ENCODE peak calls at places on chromosomes 6 and 20, in ten cellular contexts. One of them, this sample, is unnamed.

GRCh38 chr20:54415967-54416366 is 59.4 kb upstream of the DOK5 start:
- DNase-seq in PC-3: no peak
- DNase-seq in IMR-90: no peak
- DNase-seq in hepatocyte: no peak
- DNase-seq in H9: no peak
- DNase-seq in PC-9: no peak
- DNase-seq in mammary epithelial cell: no peak
- DNase-seq in neural progenitor cell: no peak
- DNase-seq in GM12878: no peak
- DNase-seq in fibroblast of lung: no peak
- DNase-seq in this sample: no peak

GRCh38 chr6:145490068-145490467 is 245.3 kb downstream of the EPM2A start:
- DNase-seq in PC-3: no peak
- DNase-seq in IMR-90: no peak
- DNase-seq in hepatocyte: no peak
- DNase-seq in H9: no peak
- DNase-seq in PC-9: no peak
- DNase-seq in mammary epithelial cell: no peak
- DNase-seq in neural progenitor cell: no peak
- DNase-seq in GM12878: no peak
- DNase-seq in fibroblast of lung: no peak
- DNase-seq in this sample: no peak

GRCh38 chr20:37376791-37377190 is 30.9 kb downstream of the SRC start:
- DNase-seq in PC-3: no peak
- DNase-seq in IMR-90: no peak
- DNase-seq in hepatocyte: no peak
- DNase-seq in H9: no peak
- DNase-seq in PC-9: no peak
- DNase-seq in mammary epithelial cell: no peak
- DNase-seq in neural progenitor cell: no peak
- DNase-seq in GM12878: no peak
- DNase-seq in fibroblast of lung: no peak
- DNase-seq in this sample: no peak

GRCh38 chr6:109896333-109896732 is 81.8 kb upstream of the GPR6 start:
- DNase-seq in PC-3: no peak
- DNase-seq in IMR-90: peak; percentile 5
- DNase-seq in hepatocyte: no peak
- DNase-seq in H9: no peak
- DNase-seq in PC-9: no peak
- DNase-seq in mammary epithelial cell: no peak
- DNase-seq in neural progenitor cell: no peak
- DNase-seq in GM12878: no peak
- DNase-seq in fibroblast of lung: peak; percentile 7
- DNase-seq in this sample: peak; percentile 12

GRCh38 chr6:15205321-15205720 is 40.5 kb upstream of the JARID2 start:
- DNase-seq in PC-3: no peak
- DNase-seq in IMR-90: no peak
- DNase-seq in hepatocyte: no peak
- DNase-seq in H9: no peak
- DNase-seq in PC-9: no peak
- DNase-seq in mammary epithelial cell: no peak
- DNase-seq in neural progenitor cell: no peak
- DNase-seq in GM12878: no peak
- DNase-seq in fibroblast of lung: no peak
- DNase-seq in this sample: no peak

GRCh38 chr6:50868466-50868865 is 49.8 kb downstream of the TFAP2B start:
- DNase-seq in PC-3: no peak
- DNase-seq in IMR-90: no peak
- DNase-seq in hepatocyte: no peak
- DNase-seq in H9: no peak
- DNase-seq in PC-9: no peak
- DNase-seq in mammary epithelial cell: no peak
- DNase-seq in neural progenitor cell: no peak
- DNase-seq in GM12878: no peak
- DNase-seq in fibroblast of lung: no peak
- DNase-seq in this sample: no peak

GRCh38 chr6:72418495-72418894 is 203.4 kb upstream of the KCNQ5 start:
- DNase-seq in PC-3: no peak
- DNase-seq in IMR-90: peak; percentile 89
- DNase-seq in hepatocyte: peak; percentile 42
- DNase-seq in H9: no peak
- DNase-seq in PC-9: no peak
- DNase-seq in mammary epithelial cell: no peak
- DNase-seq in neural progenitor cell: peak; percentile 32
- DNase-seq in GM12878: no peak
- DNase-seq in fibroblast of lung: peak; percentile 21
- DNase-seq in this sample: peak; percentile 86

GRCh38 chr20:7665311-7665863 is 274.9 kb downstream of the HAO1 start:
- DNase-seq in PC-3: no peak
- DNase-seq in IMR-90: no peak
- DNase-seq in hepatocyte: no peak
- DNase-seq in H9: no peak
- DNase-seq in PC-9: no peak
- DNase-seq in mammary epithelial cell: no peak
- DNase-seq in neural progenitor cell: no peak
- DNase-seq in GM12878: no peak
- DNase-seq in fibroblast of lung: no peak
- DNase-seq in this sample: peak; percentile 6

DNA sequence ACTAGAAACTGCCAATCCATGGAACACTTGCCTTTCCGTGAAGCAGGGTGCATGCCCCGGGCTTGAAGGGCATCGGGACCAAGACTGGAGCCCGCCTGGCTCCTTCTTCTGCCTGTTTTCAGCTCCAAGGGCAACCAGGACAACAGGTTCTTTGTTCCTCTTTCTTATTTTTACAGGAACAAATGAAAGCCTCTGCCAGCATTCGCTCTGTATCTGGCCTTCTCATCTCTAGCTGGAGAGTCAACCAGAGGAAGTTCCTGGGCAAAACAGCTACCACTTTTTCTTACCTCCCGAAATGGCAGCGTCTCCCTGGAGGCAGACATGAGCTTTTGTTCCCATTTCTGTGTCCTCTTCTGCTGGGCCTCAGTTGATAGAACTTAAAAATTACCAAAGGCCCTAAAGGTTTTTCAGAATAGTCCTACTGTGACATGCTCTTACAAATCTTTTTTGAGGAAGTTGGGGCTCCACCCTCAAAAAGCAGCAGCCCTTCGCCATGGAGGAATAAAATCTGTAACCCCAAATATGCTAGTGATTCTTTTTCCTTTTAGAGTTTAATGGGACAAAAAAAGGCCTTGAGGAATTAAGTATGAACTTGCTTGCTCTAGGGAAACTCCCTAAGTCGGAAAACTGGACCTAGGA is 74.0 kb upstream of the NAA20 start:
- DNase-seq in PC-3: no peak
- DNase-seq in IMR-90: no peak
- DNase-seq in hepatocyte: no peak
- DNase-seq in H9: no peak
- DNase-seq in PC-9: no peak
- DNase-seq in mammary epithelial cell: peak; percentile 16
- DNase-seq in neural progenitor cell: no peak
- DNase-seq in GM12878: no peak
- DNase-seq in fibroblast of lung: no peak
- DNase-seq in this sample: no peak
- H3K4me1 ChIP-seq in PC-3: peaks cover 8% of the 10 kb centered on the region
- H3K4me1 ChIP-seq in IMR-90: peaks cover 17% of the 10 kb centered on the region
- H3K4me1 ChIP-seq in hepatocyte: peaks cover 6% of the 10 kb centered on the region
- H3K4me1 ChIP-seq in H9: no peaks in the 10 kb centered on the region
- H3K4me1 ChIP-seq in PC-9: peaks cover 9% of the 10 kb centered on the region
- H3K4me1 ChIP-seq in mammary epithelial cell: peaks cover 19% of the 10 kb centered on the region
- H3K4me1 ChIP-seq in neural progenitor cell: no peaks in the 10 kb centered on the region
- H3K4me1 ChIP-seq in GM12878: peaks cover 19% of the 10 kb centered on the region
- H3K4me1 ChIP-seq in fibroblast of lung: peaks cover 6% of the 10 kb centered on the region
- H3K4me1 ChIP-seq in this sample: peaks cover 12% of the 10 kb centered on the region

GRCh38 chr20:62806383-62807050 is 1.9 kb downstream of the OGFR start:
- DNase-seq in PC-3: no peak
- DNase-seq in IMR-90: no peak
- DNase-seq in hepatocyte: no peak
- DNase-seq in H9: no peak
- DNase-seq in PC-9: no peak
- DNase-seq in mammary epithelial cell: no peak
- DNase-seq in neural progenitor cell: no peak
- DNase-seq in GM12878: no peak
- DNase-seq in fibroblast of lung: no peak
- DNase-seq in this sample: no peak

GRCh38 chr20:62804021-62804631 is 509 bp upstream of the OGFR start:
- DNase-seq in PC-3: no peak
- DNase-seq in IMR-90: no peak
- DNase-seq in hepatocyte: no peak
- DNase-seq in H9: no peak
- DNase-seq in PC-9: no peak
- DNase-seq in mammary epithelial cell: no peak
- DNase-seq in neural progenitor cell: no peak
- DNase-seq in GM12878: no peak
- DNase-seq in fibroblast of lung: no peak
- DNase-seq in this sample: peak; percentile 60

GRCh38 chr20:62804632-62805364 is at the start of gene OGFR:
- DNase-seq in PC-3: peak; percentile 51
- DNase-seq in IMR-90: peak; percentile 38
- DNase-seq in hepatocyte: peak; percentile 79
- DNase-seq in H9: peak; percentile 55
- DNase-seq in PC-9: peak; percentile 60
- DNase-seq in mammary epithelial cell: peak; percentile 48
- DNase-seq in neural progenitor cell: peak; percentile 74
- DNase-seq in GM12878: no peak
- DNase-seq in fibroblast of lung: peak; percentile 50
- DNase-seq in this sample: peak; percentile 74

GRCh38 chr20:62805365-62805710 is 703 bp downstream of the OGFR start:
- DNase-seq in PC-3: peak; percentile 20
- DNase-seq in IMR-90: no peak
- DNase-seq in hepatocyte: peak; percentile 52
- DNase-seq in H9: no peak
- DNase-seq in PC-9: no peak
- DNase-seq in mammary epithelial cell: no peak
- DNase-seq in neural progenitor cell: peak; percentile 74
- DNase-seq in GM12878: no peak
- DNase-seq in fibroblast of lung: no peak
- DNase-seq in this sample: peak; percentile 58

GRCh38 chr20:62805711-62806382 is 1.2 kb downstream of the OGFR start:
- DNase-seq in PC-3: no peak
- DNase-seq in IMR-90: no peak
- DNase-seq in hepatocyte: peak; percentile 58
- DNase-seq in H9: no peak
- DNase-seq in PC-9: no peak
- DNase-seq in mammary epithelial cell: no peak
- DNase-seq in neural progenitor cell: peak; percentile 84
- DNase-seq in GM12878: no peak
- DNase-seq in fibroblast of lung: peak; percentile 39
- DNase-seq in this sample: no peak
- H4K20me1 ChIP-seq in PC-3: peaks cover 14% of the 10 kb centered on the region
- H4K20me1 ChIP-seq in IMR-90: peaks cover 46% of the 10 kb centered on the region
- H4K20me1 ChIP-seq in hepatocyte: peaks cover 36% of the 10 kb centered on the region
- H4K20me1 ChIP-seq in H9: no peaks in the 10 kb centered on the region
- H4K20me1 ChIP-seq in PC-9: peaks cover 41% of the 10 kb centered on the region
- H4K20me1 ChIP-seq in mammary epithelial cell: no peaks in the 10 kb centered on the region
- H4K20me1 ChIP-seq in neural progenitor cell: peaks cover 37% of the 10 kb centered on the region
- H4K20me1 ChIP-seq in GM12878: no peaks in the 10 kb centered on the region
- H4K20me1 ChIP-seq in fibroblast of lung: no peaks in the 10 kb centered on the region
- H4K20me1 ChIP-seq in this sample: no peaks in the 10 kb centered on the region

GRCh38 chr20:56211051-56211450 is 37.5 kb upstream of the MC3R start:
- DNase-seq in PC-3: no peak
- DNase-seq in IMR-90: no peak
- DNase-seq in hepatocyte: no peak
- DNase-seq in H9: no peak
- DNase-seq in PC-9: no peak
- DNase-seq in mammary epithelial cell: no peak
- DNase-seq in neural progenitor cell: no peak
- DNase-seq in GM12878: no peak
- DNase-seq in fibroblast of lung: no peak
- DNase-seq in this sample: no peak

GRCh38 chr20:56217820-56218219 is 30.7 kb upstream of the MC3R start:
- DNase-seq in PC-3: no peak
- DNase-seq in IMR-90: no peak
- DNase-seq in hepatocyte: no peak
- DNase-seq in H9: peak; percentile 37
- DNase-seq in PC-9: no peak
- DNase-seq in mammary epithelial cell: no peak
- DNase-seq in neural progenitor cell: peak; percentile 27
- DNase-seq in GM12878: no peak
- DNase-seq in fibroblast of lung: no peak
- DNase-seq in this sample: no peak

GRCh38 chr20:56212071-56212470 is 36.5 kb upstream of the MC3R start:
- DNase-seq in PC-3: no peak
- DNase-seq in IMR-90: no peak
- DNase-seq in hepatocyte: no peak
- DNase-seq in H9: no peak
- DNase-seq in PC-9: no peak
- DNase-seq in mammary epithelial cell: no peak
- DNase-seq in neural progenitor cell: no peak
- DNase-seq in GM12878: no peak
- DNase-seq in fibroblast of lung: no peak
- DNase-seq in this sample: no peak

DNA sequence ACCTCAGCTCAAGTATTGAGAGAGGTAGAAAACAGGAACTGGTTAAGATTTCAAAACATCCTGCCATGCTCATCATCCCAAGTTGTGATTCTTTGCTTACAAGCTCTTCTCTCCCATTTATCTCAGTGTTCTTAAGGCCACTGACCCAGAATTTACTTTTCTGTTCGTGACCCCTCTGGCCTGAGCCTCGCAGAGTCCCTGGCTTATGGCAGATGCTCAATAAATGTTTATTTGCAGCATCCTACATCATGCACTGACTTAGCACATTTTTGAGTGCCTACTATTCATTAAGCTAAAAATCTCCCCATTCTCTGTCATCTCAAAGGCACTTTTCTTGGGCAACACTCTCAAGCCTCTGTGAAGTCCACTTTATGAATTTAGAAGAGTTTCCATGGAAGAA is 33.4 kb upstream of the MC3R start:
- DNase-seq in PC-3: no peak
- DNase-seq in IMR-90: no peak
- DNase-seq in hepatocyte: no peak
- DNase-seq in H9: no peak
- DNase-seq in PC-9: no peak
- DNase-seq in mammary epithelial cell: no peak
- DNase-seq in neural progenitor cell: no peak
- DNase-seq in GM12878: no peak
- DNase-seq in fibroblast of lung: no peak
- DNase-seq in this sample: no peak
- H3K9me3 ChIP-seq in PC-3: no peaks in the 10 kb centered on the region
- H3K9me3 ChIP-seq in IMR-90: peaks cover 8% of the 10 kb centered on the region
- H3K9me3 ChIP-seq in hepatocyte: no peaks in the 10 kb centered on the region
- H3K9me3 ChIP-seq in H9: peaks cover 83% of the 10 kb centered on the region
- H3K9me3 ChIP-seq in PC-9: no peaks in the 10 kb centered on the region
- H3K9me3 ChIP-seq in mammary epithelial cell: peaks cover 11% of the 10 kb centered on the region
- H3K9me3 ChIP-seq in neural progenitor cell: no peaks in the 10 kb centered on the region
- H3K9me3 ChIP-seq in GM12878: no peaks in the 10 kb centered on the region
- H3K9me3 ChIP-seq in fibroblast of lung: no peaks in the 10 kb centered on the region
- H3K9me3 ChIP-seq in this sample: no peaks in the 10 kb centered on the region

DNA sequence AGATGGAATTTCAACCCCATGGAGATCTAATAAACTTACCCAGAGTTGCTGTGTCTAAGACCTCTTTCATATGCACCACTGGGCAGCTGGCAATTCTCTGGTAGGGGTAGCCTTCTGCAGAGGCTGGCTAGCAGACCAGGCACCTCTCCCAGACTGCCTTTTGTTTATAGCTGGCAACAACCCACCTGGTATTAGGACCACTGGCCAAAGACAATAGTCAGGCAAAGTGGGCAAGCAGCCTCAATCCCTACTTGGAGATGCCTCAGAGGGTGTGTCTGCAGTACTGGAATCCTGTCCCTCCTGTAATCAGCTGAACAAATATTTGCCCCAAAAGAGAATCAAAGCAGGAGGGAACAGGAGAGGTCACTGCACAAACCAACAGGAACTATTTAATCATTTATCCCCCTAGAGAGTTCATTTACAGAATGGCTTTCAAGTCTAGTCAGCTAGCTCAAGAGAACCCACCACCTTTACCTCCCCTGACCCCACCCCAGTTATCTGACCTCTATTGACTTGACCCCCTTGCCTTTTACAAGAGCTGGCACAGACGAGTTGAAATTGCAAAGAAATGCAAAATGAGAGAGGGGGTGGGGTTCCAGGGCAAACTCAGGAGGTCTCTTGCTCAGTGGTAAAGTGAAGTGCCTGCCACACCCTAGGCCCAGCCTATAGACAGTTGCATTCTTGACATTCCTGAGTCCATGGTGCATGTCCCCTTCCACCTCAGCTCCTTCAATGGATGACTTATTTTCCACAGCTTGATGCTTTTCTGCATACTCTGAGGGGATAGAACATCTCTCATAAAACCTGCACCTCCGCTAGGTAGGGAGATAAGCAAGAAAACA is 2.8 kb downstream of the BCL2L1 start:
- DNase-seq in PC-3: peak; percentile 94
- DNase-seq in IMR-90: no peak
- DNase-seq in hepatocyte: peak; percentile 72
- DNase-seq in H9: peak; percentile 58
- DNase-seq in PC-9: peak; percentile 82
- DNase-seq in mammary epithelial cell: no peak
- DNase-seq in neural progenitor cell: peak; percentile 53
- DNase-seq in GM12878: no peak
- DNase-seq in fibroblast of lung: no peak
- DNase-seq in this sample: no peak
- H3K4me1 ChIP-seq in PC-3: peaks cover 59% of the 10 kb centered on the region
- H3K4me1 ChIP-seq in IMR-90: peaks cover 25% of the 10 kb centered on the region
- H3K4me1 ChIP-seq in hepatocyte: peaks cover 47% of the 10 kb centered on the region
- H3K4me1 ChIP-seq in H9: peaks cover 15% of the 10 kb centered on the region
- H3K4me1 ChIP-seq in PC-9: peaks cover 42% of the 10 kb centered on the region
- H3K4me1 ChIP-seq in mammary epithelial cell: peaks cover 42% of the 10 kb centered on the region
- H3K4me1 ChIP-seq in neural progenitor cell: peaks cover 41% of the 10 kb centered on the region
- H3K4me1 ChIP-seq in GM12878: peaks cover 29% of the 10 kb centered on the region
- H3K4me1 ChIP-seq in fibroblast of lung: peaks cover 39% of the 10 kb centered on the region
- H3K4me1 ChIP-seq in this sample: peaks cover 53% of the 10 kb centered on the region

This sample was measured in GM23248.